ENCODE peak calls at places on chromosomes 7 and 10, in six cellular contexts. N is stimulated activated CD8-positive, alpha-beta memory T cell treated with anti-CD3 and anti-CD28 coated beads, Interleukin-12 subunit alpha, Interleukin-12 subunit beta, amount 100 ng/mL, for 4 hours; M is hepatocyte; Q is IMR-90; G is AG08396; Z is kidney tubule cell. X is an unnamed sample.

GRCh38 chr7:8063706-8064297 is 95.2 kb downstream of the GLCCI1 start:
- DNase-seq in N (no peak), Q (peak; percentile 23), Z (no peak), M (no peak), G (no peak), X (no peak)

GRCh38 chr10:82668266-82668665 is 793.3 kb downstream of the NRG3 start:
- DNase-seq in Z (peak; percentile 35), M (no peak), Q (no peak), G (no peak), N (no peak), X (no peak)

GRCh38 chr10:75705426-75705825 is 274.0 kb downstream of the LRMDA start:
- DNase-seq in Z (no peak), N (no peak), G (no peak), M (no peak), Q (no peak), X (no peak)

GRCh38 chr7:75920431-75921161 is 5.6 kb downstream of the POR start:
- DNase-seq in Q (no peak), N (no peak), Z (peak; percentile 52), G (no peak), M (peak; percentile 76), X (no peak)

GRCh38 chr10:58023341-58024073 is 244.2 kb downstream of the IPMK start:
- DNase-seq in N (no peak), Q (peak; percentile 90), M (peak; percentile 40), G (peak; percentile 45), Z (peak; percentile 96), X (no peak)

GRCh38 chr10:113058175-113058961 is 108.3 kb downstream of the TCF7L2 start:
- DNase-seq in Z (no peak), M (peak; percentile 61), G (peak; percentile 41), N (no peak), Q (peak; percentile 78), X (no peak)

GRCh38 chr7:30772984-30773383 is 1.8 kb downstream of the MINDY4 start:
- DNase-seq in Q (no peak), G (no peak), M (no peak), Z (no peak), N (no peak), X (no peak)

GRCh38 chr7:65449505-65449852 is 75.8 kb downstream of the ZNF92 start:
- DNase-seq in Q (no peak), M (no peak), Z (peak; percentile 26), N (no peak), G (no peak), X (no peak)

GRCh38 chr7:25832926-25833325 is 319.1 kb upstream of the NFE2L3 start:
- DNase-seq in Z (no peak), N (no peak), G (no peak), M (no peak), Q (no peak), X (no peak)

X was measured in upper lobe of left lung.